ENCODE peak calls at places on chromosomes 1 and 21, in nine cellular contexts. O is WTC11; A is AG04449; W is tibial artery; N is fibroblast of mammary gland; I is osteocyte; L is cardiac muscle cell; T is activated B cell treated with CpG ODN at 0.5 μM for 24 hours; Q is CD4-positive, alpha-beta T cell. Y is an unnamed sample.
A peak's percentile ranks its signal among the peaks of the same experiment; 100 is the strongest.

GRCh38 chr21:37119421-37120218 is 46.6 kb downstream of the TTC3 start:
- DNase-seq in N (no peak), Q (no peak), L (peak; percentile 51), O (peak; percentile 37), T (no peak), W (no peak), A (no peak), I (no peak), Y (no peak)

GRCh38 chr1:240575976-240576666 is 35.8 kb downstream of the GREM2 start:
- DNase-seq in I (no peak), T (no peak), A (no peak), Q (no peak), O (no peak), W (peak; percentile 29), L (peak; percentile 36), N (peak; percentile 83), Y (no peak)

GRCh38 chr1:23217421-23218115 is at the start of gene HTR1D:
- DNase-seq in T (peak; percentile 23), A (no peak), W (no peak), O (peak; percentile 79), L (no peak), I (peak; percentile 84), N (no peak), Q (no peak), Y (no peak)

GRCh38 chr1:225525377-225525776 is 97.5 kb upstream of the LBR start:
- DNase-seq in O (peak; percentile 27), T (no peak), L (no peak), A (no peak), W (no peak), N (no peak), I (no peak), Q (no peak), Y (no peak)

GRCh38 chr1:35377553-35377952 is 109.0 kb downstream of the ZMYM4 start:
- DNase-seq in T (no peak), Q (no peak), I (no peak), W (no peak), A (no peak), N (peak; percentile 70), L (no peak), O (no peak), Y (peak; percentile 17)

GRCh38 chr1:107935396-107936064 is 29.4 kb downstream of the VAV3 start:
- DNase-seq in N (peak; percentile 24), I (no peak), W (no peak), Q (no peak), L (no peak), A (no peak), T (peak; percentile 25), O (no peak), Y (no peak)

GRCh38 chr1:1144122-1144842 is 28.4 kb upstream of the C1orf159 start:
- DNase-seq in A (no peak), L (no peak), Q (peak; percentile 64), W (no peak), O (peak; percentile 51), N (no peak), I (no peak), T (peak; percentile 71), Y (no peak)

GRCh38 chr21:15192243-15192642 is 127.4 kb upstream of the NRIP1 start:
- DNase-seq in L (peak; percentile 62), O (no peak), T (no peak), W (no peak), I (no peak), Q (no peak), A (no peak), N (peak; percentile 79), Y (no peak)

GRCh38 chr1:24284156-24284471 is 35.0 kb upstream of the GRHL3 start:
- DNase-seq in A (no peak), L (no peak), N (no peak), I (no peak), O (no peak), Q (no peak), W (no peak), T (no peak), Y (no peak)

GRCh38 chr1:21229246-21230000 is 52.7 kb upstream of the EIF4G3 start:
- DNase-seq in W (no peak), I (no peak), L (peak; percentile 69), A (no peak), Q (no peak), N (peak; percentile 78), O (no peak), T (no peak), Y (no peak)

GRCh38 chr1:53947172-53947835 is 1.2 kb downstream of the LRRC42 start:
- DNase-seq in A (no peak), W (no peak), N (no peak), L (no peak), O (no peak), T (no peak), Q (no peak), I (no peak), Y (no peak)

GRCh38 chr1:19329611-19330010 is 17.5 kb downstream of the SLC66A1 start:
- DNase-seq in T (no peak), L (no peak), W (no peak), I (no peak), O (no peak), Q (no peak), N (no peak), A (no peak), Y (no peak)

GRCh38 chr1:23394664-23395063 is 25.0 kb upstream of the ZNF436 start:
- DNase-seq in T (no peak), I (no peak), O (peak; percentile 41), Q (no peak), N (peak; percentile 91), W (peak; percentile 87), L (peak; percentile 96), A (peak; percentile 42), Y (no peak)

GRCh38 chr1:18645172-18646090 is 14.8 kb downstream of the PAX7 start:
- DNase-seq in T (no peak), L (no peak), O (peak; percentile 70), I (no peak), W (no peak), Q (no peak), N (no peak), A (no peak), Y (no peak)

GRCh38 chr1:183892351-183892793 is 87.5 kb downstream of the RGL1 start:
- DNase-seq in I (no peak), O (no peak), A (no peak), T (no peak), Q (no peak), L (peak; percentile 62), W (no peak), N (peak; percentile 36), Y (no peak)

GRCh38 chr21:39022901-39023693 is 160.2 kb downstream of the PSMG1 start:
- DNase-seq in I (no peak), L (peak; percentile 95), W (no peak), O (no peak), T (no peak), A (no peak), N (peak; percentile 40), Q (no peak), Y (peak; percentile 91)
- TF ChIP-seq CTCF in I (peak; percentile 43), L (peak; percentile 41), W (peak; percentile 19), O (no peak), T (no peak), A (no peak), N (peak; percentile 18), Q (no peak), Y (peak; percentile 55)

GRCh38 chr1:57063427-57063826 is 97.6 kb upstream of the C8B start:
- DNase-seq in T (no peak), L (no peak), Q (no peak), W (no peak), N (no peak), I (no peak), O (no peak), A (no peak), Y (no peak)

GRCh38 chr1:57064379-57064778 is 98.6 kb upstream of the C8B start:
- DNase-seq in I (no peak), N (no peak), Q (no peak), L (no peak), A (no peak), W (no peak), O (no peak), T (no peak), Y (no peak)

GRCh38 chr1:57060451-57060850 is 94.6 kb upstream of the C8B start:
- DNase-seq in O (no peak), Q (no peak), W (no peak), I (no peak), L (no peak), T (no peak), N (no peak), A (no peak), Y (no peak)

GRCh38 chr1:57058652-57059501 is 93.1 kb upstream of the C8B start:
- DNase-seq in N (no peak), L (no peak), O (no peak), T (no peak), A (no peak), W (no peak), Q (no peak), I (no peak), Y (no peak)

DNA sequence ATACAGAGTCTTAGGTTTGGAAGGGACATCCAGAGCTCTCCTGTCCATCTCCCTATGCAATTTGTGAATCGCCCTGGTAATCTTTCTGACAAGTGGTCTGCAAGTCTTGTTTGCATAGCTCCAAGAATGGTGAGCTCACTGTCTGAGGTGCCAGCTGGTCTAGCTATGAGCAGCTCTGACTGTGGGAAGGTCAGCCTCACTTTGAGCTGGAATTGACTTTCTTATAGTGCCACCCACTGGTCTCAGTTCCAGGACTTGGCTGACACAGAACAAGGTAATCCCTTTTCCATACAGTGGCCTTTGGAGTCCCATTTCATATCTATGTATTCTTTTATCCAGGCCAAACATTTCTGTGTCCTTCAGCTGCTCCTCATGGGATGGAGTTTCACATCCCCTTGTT is 95.6 kb upstream of the C8B start:
- DNase-seq in T (no peak), Q (no peak), O (no peak), W (no peak), A (no peak), I (no peak), N (peak; percentile 42), L (peak; percentile 8), Y (no peak)
- TF ChIP-seq CTCF in T (no peak), Q (no peak), O (no peak), W (no peak), A (no peak), I (no peak), N (no peak), L (no peak), Y (peak; percentile 26)

GRCh38 chr1:97306504-97306903 is 584.9 kb downstream of the PTBP2 start:
- DNase-seq in I (no peak), A (no peak), L (no peak), T (no peak), N (no peak), Q (no peak), W (no peak), O (no peak), Y (no peak)
- TF ChIP-seq CTCF in I (no peak), A (no peak), L (no peak), T (no peak), N (no peak), Q (no peak), W (no peak), O (no peak), Y (no peak)

DNA sequence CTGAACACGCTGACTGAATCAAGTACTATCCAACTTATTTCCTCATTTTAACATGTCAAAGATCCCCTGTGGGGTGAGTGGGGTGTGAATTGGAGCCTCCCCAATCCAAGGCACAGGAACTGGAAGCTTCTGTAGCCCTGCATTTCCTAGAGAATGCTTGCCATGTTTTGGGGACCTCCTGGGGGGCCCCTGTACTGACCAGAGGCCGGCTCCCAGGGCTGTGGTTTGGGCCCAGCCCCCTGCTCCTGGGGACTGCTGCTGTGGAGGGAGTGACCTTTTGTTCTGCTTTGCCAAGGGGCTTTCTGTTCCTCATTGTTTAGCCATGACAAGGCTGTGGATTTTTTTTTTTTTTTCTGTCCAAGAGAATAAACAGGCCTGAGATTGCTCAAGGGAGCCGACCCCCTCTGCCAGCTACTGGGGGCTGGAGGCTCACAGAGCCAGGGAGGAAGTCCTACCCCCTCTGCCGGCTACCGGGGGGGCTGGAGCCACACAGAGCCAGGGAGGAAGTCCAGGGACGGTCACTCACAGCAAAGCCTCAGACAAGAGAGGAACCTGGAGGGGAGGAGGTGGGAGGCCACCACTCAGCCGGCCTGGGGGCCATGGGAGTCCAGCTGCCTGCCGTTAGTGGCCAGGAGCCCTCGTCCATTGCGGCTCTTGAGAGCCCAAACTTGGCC is 17.4 kb downstream of the TNFRSF1B start:
- DNase-seq in W (peak; percentile 91), T (no peak), I (peak; percentile 90), A (peak; percentile 23), N (peak; percentile 82), L (peak; percentile 96), Q (no peak), O (no peak), Y (no peak)
- TF ChIP-seq CTCF in W (no peak), T (no peak), I (peak; percentile 48), A (peak; percentile 33), N (peak; percentile 27), L (peak; percentile 47), Q (no peak), O (no peak), Y (peak; percentile 9)